ENCODE peak calls at places on chromosomes 5 and 9, in five cellular contexts. Z is left ventricle myocardium inferior, H is psoas muscle, N is GM13976, K is WTC11. R is an unnamed sample.

GRCh38 chr5:83059341-83059740 is 17.9 kb downstream of the TMEM167A start:
- DNase-seq in Z (no peak), H (no peak), N (no peak), K (no peak), R (no peak)

GRCh38 chr9:88799706-88800682 is 191.3 kb upstream of the S1PR3 start:
- DNase-seq in Z (no peak), H (no peak), N (no peak), K (no peak), R (no peak)

GRCh38 chr5:125409496-125410351 is 663.3 kb upstream of the ZNF608 start:
- DNase-seq in Z (no peak), H (no peak), N (no peak), K (no peak), R (peak; percentile 57)

GRCh38 chr5:58462154-58462553 is 2.3 kb upstream of the PLK2 start:
- DNase-seq in Z (no peak), H (no peak), N (no peak), K (no peak), R (peak; percentile 32)

GRCh38 chr9:124786881-124787573 is 10.1 kb downstream of the OLFML2A start:
- DNase-seq in Z (no peak), H (no peak), N (no peak), K (peak; percentile 7), R (no peak)

GRCh38 chr9:70031141-70031545 is 12.5 kb upstream of the MAMDC2 start:
- DNase-seq in Z (no peak), H (no peak), N (no peak), K (no peak), R (no peak)

GRCh38 chr9:16680965-16681658 is 189.4 kb downstream of the BNC2 start:
- DNase-seq in Z (no peak), H (no peak), N (no peak), K (no peak), R (no peak)

GRCh38 chr5:141634162-141634561 is 2.5 kb downstream of the HDAC3 start:
- DNase-seq in Z (no peak), H (no peak), N (peak; percentile 78), K (no peak), R (no peak)

GRCh38 chr9:581673-582497 is 259.6 kb upstream of the DMRT1 start:
- DNase-seq in Z (no peak), H (no peak), N (peak; percentile 46), K (peak; percentile 51), R (peak; percentile 16)
- TF ChIP-seq CTCF in Z (no peak), H (no peak), N (no peak), K (peak; percentile 30), R (peak; percentile 24)

GRCh38 chr5:147971472-147971871 is 65.1 kb upstream of the C5orf46 start:
- DNase-seq in Z (no peak), H (no peak), N (no peak), K (no peak), R (no peak)
- TF ChIP-seq CTCF in Z (no peak), H (no peak), N (no peak), K (no peak), R (no peak)

GRCh38 chr5:1162729-1163128 is 38.7 kb upstream of the SLC6A19 start:
- DNase-seq in Z (no peak), H (no peak), N (no peak), K (no peak), R (no peak)
- TF ChIP-seq CTCF in Z (no peak), H (no peak), N (no peak), K (no peak), R (no peak)

GRCh38 chr5:140113180-140113698 is 670 bp upstream of the PURA start:
- DNase-seq in Z (peak; percentile 15), H (peak; percentile 62), N (peak; percentile 38), K (peak; percentile 73), R (no peak)
- TF ChIP-seq CTCF in Z (no peak), H (no peak), N (no peak), K (no peak), R (no peak)

GRCh38 chr5:67793418-67793817 is 422.1 kb upstream of the PIK3R1 start:
- DNase-seq in Z (no peak), H (no peak), N (no peak), K (no peak), R (no peak)
- TF ChIP-seq CTCF in Z (no peak), H (no peak), N (no peak), K (no peak), R (no peak)

GRCh38 chr5:76742586-76742985 is 26.7 kb downstream of the F2R start:
- DNase-seq in Z (no peak), H (no peak), N (no peak), K (no peak), R (no peak)

GRCh38 chr5:76744632-76745031 is 28.7 kb downstream of the F2R start:
- DNase-seq in Z (no peak), H (no peak), N (no peak), K (no peak), R (no peak)

GRCh38 chr5:76751291-76751690 is 35.4 kb downstream of the F2R start:
- DNase-seq in Z (no peak), H (no peak), N (no peak), K (no peak), R (no peak)

DNA sequence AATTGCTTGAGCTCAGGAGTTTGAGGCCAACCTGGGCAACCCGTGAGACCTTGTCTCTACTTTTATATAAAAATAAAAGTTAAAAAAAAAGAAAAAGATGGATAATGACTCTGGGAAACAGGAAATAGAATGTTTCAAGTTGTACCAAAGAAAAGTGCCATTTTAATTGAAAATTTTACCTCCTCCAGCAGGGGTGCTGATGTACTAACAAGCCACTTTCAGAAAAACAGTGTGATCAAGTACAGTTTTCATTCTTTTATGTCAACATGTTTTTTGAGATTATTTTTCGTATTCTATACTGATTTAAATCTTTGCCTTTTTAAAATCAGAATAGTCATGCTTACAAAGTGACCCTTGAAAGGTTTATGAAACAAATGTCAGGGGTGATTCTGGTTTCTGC is 30.8 kb downstream of the F2R start:
- DNase-seq in Z (no peak), H (no peak), N (no peak), K (no peak), R (no peak)
- TF ChIP-seq CTCF in Z (no peak), H (no peak), N (no peak), K (no peak), R (peak; percentile 9)

GRCh38 chr9:9177081-9177480 is 1377.5 kb upstream of the DMAC1 start:
- DNase-seq in Z (no peak), H (no peak), N (no peak), K (no peak), R (no peak)

GRCh38 chr9:9170735-9171134 is 1371.2 kb upstream of the DMAC1 start:
- DNase-seq in Z (no peak), H (no peak), N (no peak), K (no peak), R (no peak)

GRCh38 chr9:9174358-9174757 is 1374.8 kb upstream of the DMAC1 start:
- DNase-seq in Z (no peak), H (no peak), N (no peak), K (no peak), R (no peak)
- TF ChIP-seq CTCF in Z (no peak), H (no peak), N (no peak), K (no peak), R (no peak)

DNA sequence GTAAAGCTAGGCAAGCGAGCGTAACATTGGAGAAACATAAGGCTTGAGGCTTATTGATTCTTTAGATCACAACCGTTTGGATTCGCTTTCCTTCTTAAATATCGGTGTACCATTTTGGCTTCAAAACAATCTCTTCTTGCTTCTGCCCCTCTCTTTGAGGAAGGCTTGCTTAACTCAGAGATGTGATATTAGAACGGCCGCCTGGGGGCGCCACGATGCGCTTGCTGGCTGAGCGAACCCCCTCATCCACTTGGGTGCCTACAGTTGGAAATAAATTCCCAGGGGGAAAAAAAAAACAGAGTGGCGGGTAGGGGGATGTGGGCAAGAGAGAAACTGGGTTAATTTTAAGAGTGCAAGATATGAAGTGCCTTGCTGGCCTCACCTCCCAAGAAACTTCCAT is 116.0 kb downstream of the DPYSL3 start:
- DNase-seq in Z (no peak), H (no peak), N (no peak), K (peak; percentile 83), R (no peak)
- TF ChIP-seq CTCF in Z (peak; percentile 31), H (no peak), N (no peak), K (peak; percentile 67), R (peak; percentile 51)